ENCODE peak calls at places on chromosomes 6 and 20, in four cellular contexts. One of them, this sample, is unnamed.
A peak's percentile ranks its signal among the peaks of the same experiment; 100 is the strongest.

GRCh38 chr20:10508468-10509251 is 73.6 kb downstream of the SLX4IP start:
- DNase-seq in aorta: peak; percentile 66
- DNase-seq in right atrium auricular region: no peak
- DNase-seq in kidney epithelial cell: no peak
- DNase-seq in this sample: no peak

GRCh38 chr6:4891171-4891570 is 112.7 kb downstream of the RPP40 start:
- DNase-seq in kidney epithelial cell: no peak
- DNase-seq in right atrium auricular region: no peak
- DNase-seq in aorta: no peak
- DNase-seq in this sample: no peak

GRCh38 chr6:30844118-30844535 is 40.2 kb upstream of the DDR1 start:
- DNase-seq in kidney epithelial cell: no peak
- DNase-seq in right atrium auricular region: no peak
- DNase-seq in aorta: no peak
- DNase-seq in this sample: no peak

GRCh38 chr6:3868544-3868943 is 19.4 kb downstream of the FAM50B start:
- DNase-seq in kidney epithelial cell: no peak
- DNase-seq in right atrium auricular region: no peak
- DNase-seq in aorta: no peak
- DNase-seq in this sample: no peak

GRCh38 chr6:7646394-7646793 is 56.4 kb downstream of the SNRNP48 start:
- DNase-seq in aorta: no peak
- DNase-seq in right atrium auricular region: no peak
- DNase-seq in kidney epithelial cell: no peak
- DNase-seq in this sample: no peak

GRCh38 chr6:36571122-36572043 is 22.8 kb upstream of the SRSF3 start:
- DNase-seq in aorta: no peak
- DNase-seq in kidney epithelial cell: no peak
- DNase-seq in right atrium auricular region: no peak
- DNase-seq in this sample: no peak

GRCh38 chr6:105136433-105137350 is 43.1 kb downstream of the POPDC3 start:
- DNase-seq in kidney epithelial cell: no peak
- DNase-seq in aorta: peak; percentile 83
- DNase-seq in right atrium auricular region: peak; percentile 65
- DNase-seq in this sample: peak; percentile 77

GRCh38 chr20:39394461-39394860 is 432.3 kb downstream of the DHX35 start:
- DNase-seq in aorta: no peak
- DNase-seq in kidney epithelial cell: no peak
- DNase-seq in right atrium auricular region: no peak
- DNase-seq in this sample: no peak

GRCh38 chr6:87281426-87281825 is 41.0 kb upstream of the SMIM8 start:
- DNase-seq in right atrium auricular region: no peak
- DNase-seq in aorta: no peak
- DNase-seq in kidney epithelial cell: no peak
- DNase-seq in this sample: no peak

GRCh38 chr6:166253277-166254229 is 54.6 kb downstream of the PRR18 start:
- DNase-seq in aorta: peak; percentile 76
- DNase-seq in kidney epithelial cell: no peak
- DNase-seq in right atrium auricular region: no peak
- DNase-seq in this sample: no peak

GRCh38 chr20:25364180-25364788 is 26.4 kb downstream of the ABHD12 start:
- DNase-seq in right atrium auricular region: no peak
- DNase-seq in aorta: no peak
- DNase-seq in kidney epithelial cell: no peak
- DNase-seq in this sample: no peak

GRCh38 chr20:19491241-19491640 is 266.8 kb upstream of the RIN2 start:
- DNase-seq in aorta: no peak
- DNase-seq in right atrium auricular region: no peak
- DNase-seq in kidney epithelial cell: no peak
- DNase-seq in this sample: no peak

GRCh38 chr6:110105296-110105695 is 74.2 kb downstream of the WASF1 start:
- DNase-seq in right atrium auricular region: no peak
- DNase-seq in kidney epithelial cell: no peak
- DNase-seq in aorta: no peak
- DNase-seq in this sample: no peak

GRCh38 chr20:14336667-14337066 is 745 bp downstream of the FLRT3 start:
- DNase-seq in aorta: no peak
- DNase-seq in right atrium auricular region: no peak
- DNase-seq in kidney epithelial cell: no peak
- DNase-seq in this sample: no peak

GRCh38 chr6:99130897-99131873 is 183.4 kb upstream of the FBXL4 start:
- DNase-seq in right atrium auricular region: no peak
- DNase-seq in aorta: no peak
- DNase-seq in kidney epithelial cell: no peak
- DNase-seq in this sample: no peak

GRCh38 chr6:105588116-105588710 is 185.3 kb upstream of the PREP start:
- DNase-seq in kidney epithelial cell: no peak
- DNase-seq in right atrium auricular region: no peak
- DNase-seq in aorta: no peak
- DNase-seq in this sample: no peak

GRCh38 chr6:132401120-132401940 is at the start of gene MOXD1:
- DNase-seq in aorta: peak; percentile 53
- DNase-seq in kidney epithelial cell: no peak
- DNase-seq in right atrium auricular region: no peak
- DNase-seq in this sample: no peak

GRCh38 chr20:48332555-48332954 is 495.2 kb downstream of the PREX1 start:
- DNase-seq in right atrium auricular region: no peak
- DNase-seq in kidney epithelial cell: no peak
- DNase-seq in aorta: no peak
- DNase-seq in this sample: no peak

GRCh38 chr6:95741001-95741400 is 163.7 kb downstream of the MANEA start:
- DNase-seq in right atrium auricular region: no peak
- DNase-seq in aorta: no peak
- DNase-seq in kidney epithelial cell: no peak
- DNase-seq in this sample: no peak

GRCh38 chr6:38141045-38141444 is 321.5 kb downstream of the ZFAND3 start:
- DNase-seq in right atrium auricular region: no peak
- DNase-seq in kidney epithelial cell: no peak
- DNase-seq in aorta: no peak
- DNase-seq in this sample: no peak

GRCh38 chr20:56362833-56363413 is 4.1 kb downstream of the FAM210B start:
- DNase-seq in right atrium auricular region: no peak
- DNase-seq in aorta: no peak
- DNase-seq in kidney epithelial cell: no peak
- DNase-seq in this sample: no peak

GRCh38 chr20:40815156-40816038 is 126.4 kb upstream of the MAFB start:
- DNase-seq in kidney epithelial cell: no peak
- DNase-seq in right atrium auricular region: peak; percentile 53
- DNase-seq in aorta: no peak
- DNase-seq in this sample: peak; percentile 68

GRCh38 chr6:156729248-156729647 is 47.9 kb upstream of the ARID1B start:
- DNase-seq in right atrium auricular region: no peak
- DNase-seq in kidney epithelial cell: peak; percentile 50
- DNase-seq in aorta: no peak
- DNase-seq in this sample: no peak

GRCh38 chr20:13824459-13824858 is 39.6 kb downstream of the NDUFAF5 start:
- DNase-seq in kidney epithelial cell: no peak
- DNase-seq in right atrium auricular region: no peak
- DNase-seq in aorta: no peak
- DNase-seq in this sample: no peak

GRCh38 chr6:40685771-40686170 is 98.6 kb upstream of the LRFN2 start:
- DNase-seq in kidney epithelial cell: no peak
- DNase-seq in aorta: no peak
- DNase-seq in right atrium auricular region: no peak
- DNase-seq in this sample: no peak

GRCh38 chr20:63177134-63177784 is 38.7 kb downstream of the YTHDF1 start:
- DNase-seq in aorta: no peak
- DNase-seq in kidney epithelial cell: no peak
- DNase-seq in right atrium auricular region: no peak
- DNase-seq in this sample: no peak
- H3K4me3 ChIP-seq in aorta: no peak overlapping the region
- H3K4me3 ChIP-seq in kidney epithelial cell: no peak overlapping the region
- H3K4me3 ChIP-seq in right atrium auricular region: peak overlapping the region; percentile 40
- H3K4me3 ChIP-seq in this sample: peak overlapping the region; percentile 63

DNA sequence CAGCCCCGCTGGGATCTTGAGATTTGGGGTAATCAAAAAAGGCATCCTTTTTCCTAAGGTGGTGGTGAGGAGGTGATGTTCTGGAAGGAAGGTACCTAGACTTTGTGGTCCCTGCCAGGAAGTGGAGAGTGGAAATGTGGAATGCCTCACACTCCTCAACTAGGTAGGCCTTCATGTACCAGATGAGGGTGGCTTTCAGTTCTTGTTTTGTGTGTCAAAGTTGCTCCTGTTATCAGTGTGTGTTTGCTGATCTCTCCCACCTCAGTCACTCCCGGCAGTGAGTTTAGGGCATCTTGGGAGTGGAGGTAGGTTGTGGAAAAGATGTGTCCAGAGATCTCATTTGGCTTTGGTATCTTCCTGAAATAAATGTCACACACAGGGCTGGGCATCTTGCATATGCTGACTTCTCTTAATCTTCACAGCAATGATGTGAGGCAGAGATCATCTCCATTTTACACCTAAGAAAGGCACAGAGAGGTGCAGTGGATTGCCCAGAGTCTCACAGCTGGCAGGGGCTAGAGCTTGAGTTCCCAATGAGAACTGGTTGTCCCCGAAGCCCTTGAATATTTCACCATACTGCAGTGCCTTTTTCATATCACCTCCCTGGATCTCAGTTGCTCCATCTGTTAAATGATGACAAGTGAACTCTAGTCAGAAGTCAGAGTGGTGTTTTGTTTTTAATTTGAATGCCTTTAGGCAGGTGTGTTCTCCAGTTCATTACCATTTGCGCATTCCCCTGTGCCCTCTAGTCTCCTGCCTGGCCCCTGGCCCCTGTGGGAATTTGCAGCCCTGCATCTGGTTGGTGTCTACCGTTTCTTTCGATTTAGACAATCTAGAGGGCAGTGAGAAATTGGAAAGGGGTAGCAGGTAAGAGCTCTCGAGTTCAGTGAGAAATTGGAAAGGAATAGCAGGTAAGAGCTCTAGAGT is 2.9 kb downstream of the PKIG start:
- DNase-seq in right atrium auricular region: no peak
- DNase-seq in kidney epithelial cell: no peak
- DNase-seq in aorta: no peak
- DNase-seq in this sample: no peak
- H3K4me3 ChIP-seq in right atrium auricular region: peak overlapping the region; percentile 58
- H3K4me3 ChIP-seq in kidney epithelial cell: no peak overlapping the region
- H3K4me3 ChIP-seq in aorta: no peak overlapping the region
- H3K4me3 ChIP-seq in this sample: peak overlapping the region; percentile 65

GRCh38 chr6:74946961-74947360 is 258.9 kb downstream of the COL12A1 start:
- DNase-seq in right atrium auricular region: no peak
- DNase-seq in kidney epithelial cell: peak; percentile 21
- DNase-seq in aorta: no peak
- DNase-seq in this sample: no peak
- H3K4me3 ChIP-seq in right atrium auricular region: no peak overlapping the region
- H3K4me3 ChIP-seq in kidney epithelial cell: no peak overlapping the region
- H3K4me3 ChIP-seq in aorta: no peak overlapping the region
- H3K4me3 ChIP-seq in this sample: no peak overlapping the region

GRCh38 chr6:114342086-114342825 is 567 bp downstream of the HS3ST5 start:
- DNase-seq in kidney epithelial cell: no peak
- DNase-seq in right atrium auricular region: no peak
- DNase-seq in aorta: no peak
- DNase-seq in this sample: no peak

GRCh38 chr6:114342826-114343781 is at the start of gene HS3ST5:
- DNase-seq in right atrium auricular region: no peak
- DNase-seq in kidney epithelial cell: no peak
- DNase-seq in aorta: peak; percentile 32
- DNase-seq in this sample: no peak

GRCh38 chr6:114343782-114344144 is 940 bp upstream of the HS3ST5 start:
- DNase-seq in aorta: no peak
- DNase-seq in kidney epithelial cell: no peak
- DNase-seq in right atrium auricular region: no peak
- DNase-seq in this sample: no peak

GRCh38 chr6:114344216-114344970 is 1.6 kb upstream of the HS3ST5 start:
- DNase-seq in kidney epithelial cell: no peak
- DNase-seq in aorta: no peak
- DNase-seq in right atrium auricular region: no peak
- DNase-seq in this sample: no peak

GRCh38 chr6:114339706-114340105 is 3.1 kb downstream of the HS3ST5 start:
- DNase-seq in kidney epithelial cell: peak; percentile 37
- DNase-seq in right atrium auricular region: no peak
- DNase-seq in aorta: no peak
- DNase-seq in this sample: no peak
- H3K4me3 ChIP-seq in kidney epithelial cell: no peak overlapping the region
- H3K4me3 ChIP-seq in right atrium auricular region: no peak overlapping the region
- H3K4me3 ChIP-seq in aorta: no peak overlapping the region
- H3K4me3 ChIP-seq in this sample: no peak overlapping the region

GRCh38 chr6:167937301-167937700 is 60.2 kb upstream of the KIF25 start:
- DNase-seq in right atrium auricular region: no peak
- DNase-seq in aorta: no peak
- DNase-seq in kidney epithelial cell: no peak
- DNase-seq in this sample: no peak
- H3K4me3 ChIP-seq in right atrium auricular region: peak overlapping the region; percentile 24
- H3K4me3 ChIP-seq in aorta: no peak overlapping the region
- H3K4me3 ChIP-seq in kidney epithelial cell: no peak overlapping the region
- H3K4me3 ChIP-seq in this sample: no peak overlapping the region

GRCh38 chr6:152575186-152575585 is 62.0 kb downstream of the SYNE1 start:
- DNase-seq in aorta: no peak
- DNase-seq in right atrium auricular region: no peak
- DNase-seq in kidney epithelial cell: no peak
- DNase-seq in this sample: no peak

GRCh38 chr6:152571863-152572394 is 65.2 kb downstream of the SYNE1 start:
- DNase-seq in aorta: no peak
- DNase-seq in kidney epithelial cell: no peak
- DNase-seq in right atrium auricular region: no peak
- DNase-seq in this sample: no peak

GRCh38 chr6:152573762-152574161 is 63.4 kb downstream of the SYNE1 start:
- DNase-seq in aorta: no peak
- DNase-seq in kidney epithelial cell: no peak
- DNase-seq in right atrium auricular region: no peak
- DNase-seq in this sample: no peak

GRCh38 chr6:152572395-152573061 is 64.6 kb downstream of the SYNE1 start:
- DNase-seq in right atrium auricular region: no peak
- DNase-seq in aorta: no peak
- DNase-seq in kidney epithelial cell: no peak
- DNase-seq in this sample: no peak

GRCh38 chr6:152571089-152571488 is 66.1 kb downstream of the SYNE1 start:
- DNase-seq in kidney epithelial cell: no peak
- DNase-seq in right atrium auricular region: no peak
- DNase-seq in aorta: no peak
- DNase-seq in this sample: no peak
- H3K4me3 ChIP-seq in kidney epithelial cell: no peak overlapping the region
- H3K4me3 ChIP-seq in right atrium auricular region: no peak overlapping the region
- H3K4me3 ChIP-seq in aorta: no peak overlapping the region
- H3K4me3 ChIP-seq in this sample: no peak overlapping the region

This sample was measured in coronary artery.